ENCODE peak calls at places on chromosomes 7 and 10, in nine cellular contexts. L is CD8-positive, alpha-beta T cell; T is AG10803; K is AG04450; P is cardiac fibroblast; Q is Calu3; G is endothelial cell of umbilical vein; R is fibroblast of the aortic adventitia; M is fibroblast of pulmonary artery. X is an unnamed sample.

GRCh38 chr7:2202901-2203550 is 29.7 kb downstream of the MAD1L1 start:
- DNase-seq in L (no peak), T (no peak), K (no peak), P (no peak), Q (no peak), G (no peak), R (no peak), M (no peak), X (no peak)

GRCh38 chr7:69717221-69717620 is 118.9 kb downstream of the AUTS2 start:
- DNase-seq in L (no peak), T (no peak), K (no peak), P (no peak), Q (no peak), G (no peak), R (no peak), M (no peak), X (no peak)

GRCh38 chr10:132785433-132786278 is at the start of gene NKX6-2:
- DNase-seq in L (no peak), T (no peak), K (no peak), P (no peak), Q (no peak), G (no peak), R (no peak), M (peak), X (no peak)

GRCh38 chr7:1555046-1555812 is 776 bp downstream of the TMEM184A start:
- DNase-seq in L (no peak), T (peak), K (peak), P (peak), Q (peak), G (peak), R (peak), M (peak), X (no peak)

GRCh38 chr7:105284014-105284413 is 104.7 kb downstream of the SRPK2 start:
- DNase-seq in L (no peak), T (no peak), K (no peak), P (no peak), Q (no peak), G (no peak), R (no peak), M (no peak), X (no peak)

GRCh38 chr7:91683823-91684222 is 196.7 kb downstream of the MTERF1 start:
- DNase-seq in L (no peak), T (peak), K (no peak), P (peak), Q (no peak), G (peak), R (peak), M (peak), X (no peak)

GRCh38 chr7:123208793-123209192 is 9.0 kb upstream of the SLC13A1 start:
- DNase-seq in L (no peak), T (no peak), K (no peak), P (peak), Q (no peak), G (peak), R (peak), M (peak), X (no peak)

GRCh38 chr10:117162093-117163021 is 24.3 kb upstream of the VAX1 start:
- DNase-seq in L (no peak), T (no peak), K (no peak), P (no peak), Q (no peak), G (no peak), R (no peak), M (no peak), X (no peak)

GRCh38 chr10:84114088-84114667 is 25.1 kb upstream of the GHITM start:
- DNase-seq in L (no peak), T (no peak), K (no peak), P (peak), Q (no peak), G (no peak), R (no peak), M (peak), X (no peak)

DNA sequence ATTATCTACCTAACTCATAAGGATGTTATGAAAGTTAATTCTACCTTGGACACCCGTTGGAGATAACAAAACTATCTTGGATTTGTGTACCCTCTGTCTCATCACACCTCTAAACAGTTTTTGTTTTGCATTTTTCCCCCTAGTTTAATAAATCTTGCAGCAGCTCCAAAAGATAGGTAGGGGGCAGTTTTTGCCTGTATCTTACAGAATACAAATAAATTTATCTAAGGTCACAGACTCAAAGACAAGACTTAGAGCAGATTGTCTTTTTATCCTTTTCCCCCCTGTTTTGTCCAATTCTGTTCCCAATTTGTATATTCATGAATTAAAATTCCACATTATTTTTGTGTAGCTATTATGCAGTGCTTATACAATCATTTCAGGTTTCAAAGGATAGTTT is 5.0 kb upstream of the SORCS1 start:
- DNase-seq in L (no peak), T (no peak), K (no peak), P (no peak), Q (no peak), G (no peak), R (no peak), M (no peak), X (no peak)
- TF ChIP-seq CTCF in L (no peak), T (no peak), K (no peak), P (no peak), Q (no peak), G (no peak), R (no peak), M (no peak), X (no peak)

GRCh38 chr7:138981332-138982203 is at the start of gene KIAA1549:
- DNase-seq in L (peak), T (peak), K (no peak), P (peak), Q (peak), G (peak), R (peak), M (peak), X (peak)

GRCh38 chr7:138979988-138980574 is 1.1 kb downstream of the KIAA1549 start:
- DNase-seq in L (no peak), T (peak), K (no peak), P (peak), Q (no peak), G (peak), R (peak), M (no peak), X (no peak)

GRCh38 chr7:138980575-138981285 is 459 bp downstream of the KIAA1549 start:
- DNase-seq in L (no peak), T (no peak), K (no peak), P (peak), Q (no peak), G (peak), R (peak), M (no peak), X (peak)

GRCh38 chr7:138978541-138979184 is 2.5 kb downstream of the KIAA1549 start:
- DNase-seq in L (no peak), T (no peak), K (no peak), P (no peak), Q (no peak), G (peak), R (no peak), M (no peak), X (no peak)

GRCh38 chr7:138979226-138979979 is 1.8 kb downstream of the KIAA1549 start:
- DNase-seq in L (no peak), T (peak), K (no peak), P (peak), Q (no peak), G (no peak), R (peak), M (peak), X (no peak)
- TF ChIP-seq CTCF in L (no peak), T (peak), K (peak), P (no peak), Q (no peak), G (peak), R (peak), M (peak), X (no peak)

GRCh38 chr10:73210395-73211105 is 36.5 kb downstream of the DNAJC9 start:
- DNase-seq in L (no peak), T (no peak), K (no peak), P (no peak), Q (no peak), G (no peak), R (no peak), M (no peak), X (no peak)

GRCh38 chr10:73207883-73208282 is 39.2 kb downstream of the DNAJC9 start:
- DNase-seq in L (no peak), T (no peak), K (no peak), P (peak), Q (no peak), G (no peak), R (peak), M (no peak), X (no peak)

GRCh38 chr10:73211106-73211811 is 35.8 kb downstream of the DNAJC9 start:
- DNase-seq in L (no peak), T (no peak), K (no peak), P (no peak), Q (no peak), G (no peak), R (no peak), M (no peak), X (no peak)

GRCh38 chr10:73206385-73206784 is 38.5 kb downstream of the FAM149B1 start:
- DNase-seq in L (no peak), T (no peak), K (no peak), P (no peak), Q (no peak), G (no peak), R (no peak), M (no peak), X (no peak)

DNA sequence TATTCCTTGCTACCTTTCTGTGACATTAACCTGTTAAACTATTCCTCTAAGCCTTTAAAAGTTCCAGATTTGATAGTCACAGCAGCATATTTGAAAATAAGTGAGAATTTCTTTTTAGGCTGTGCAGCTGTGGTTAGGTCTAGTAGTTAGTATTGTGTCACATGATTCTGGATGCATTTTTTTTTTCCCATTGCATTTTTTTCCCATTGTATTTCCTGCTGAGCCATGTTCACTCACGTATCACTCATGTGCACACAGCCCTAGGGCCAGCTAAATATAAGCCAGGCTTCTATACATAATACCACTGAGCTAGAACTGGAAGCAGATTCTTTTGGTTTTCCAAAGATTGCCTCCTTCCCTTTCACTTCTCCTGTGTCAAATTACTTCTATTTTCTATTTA is 37.4 kb downstream of the DNAJC9 start:
- DNase-seq in L (no peak), T (peak), K (no peak), P (peak), Q (no peak), G (peak), R (peak), M (peak), X (no peak)
- TF ChIP-seq CTCF in L (no peak), T (no peak), K (no peak), P (no peak), Q (no peak), G (no peak), R (no peak), M (no peak), X (no peak)

DNA sequence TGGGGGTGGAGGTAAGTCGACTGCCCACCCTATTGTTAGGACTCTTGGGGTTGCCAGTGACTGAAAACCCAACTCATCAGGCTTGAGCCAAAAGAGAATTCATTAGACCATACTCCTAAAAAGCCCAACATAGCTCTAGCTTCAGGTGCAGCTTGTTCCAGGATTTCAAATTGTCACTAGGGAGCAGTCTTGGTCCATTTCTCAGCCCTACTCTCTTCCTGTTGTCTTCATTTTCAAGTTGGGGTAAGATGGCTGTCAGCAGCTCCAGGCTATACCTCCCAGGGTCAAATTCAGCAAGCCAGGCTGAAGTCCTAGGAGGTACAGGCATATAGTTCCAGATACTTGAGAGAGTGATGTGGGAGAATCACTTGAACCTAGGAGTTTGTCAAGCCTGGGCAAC is 14.9 kb upstream of the COL13A1 start:
- DNase-seq in L (no peak), T (peak), K (no peak), P (peak), Q (no peak), G (peak), R (peak), M (peak), X (no peak)
- TF ChIP-seq CTCF in L (no peak), T (peak), K (peak), P (peak), Q (no peak), G (peak), R (peak), M (peak), X (no peak)

DNA sequence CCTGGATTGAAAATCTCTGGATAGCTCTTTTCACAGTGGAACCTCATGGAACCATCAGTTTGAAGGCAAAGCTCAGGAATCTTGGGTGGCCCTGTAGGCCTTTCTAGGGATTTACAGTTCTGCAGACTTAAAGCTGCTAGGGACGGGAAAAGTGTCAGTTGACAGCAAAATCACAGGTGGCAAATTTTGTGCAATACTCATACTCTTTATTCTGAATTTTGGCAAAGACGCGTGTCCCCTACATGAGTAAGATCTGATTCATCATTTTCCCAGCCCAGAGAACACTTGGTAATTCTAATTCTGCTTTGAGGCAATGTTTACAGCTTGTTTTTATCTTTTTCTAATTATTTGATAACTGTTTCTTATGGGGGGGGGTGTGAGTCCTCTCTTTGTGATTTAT is 3.6 kb downstream of the LRRC17 start:
- DNase-seq in L (no peak), T (peak), K (peak), P (peak), Q (no peak), G (peak), R (peak), M (peak), X (no peak)
- TF ChIP-seq CTCF in L (no peak), T (no peak), K (peak), P (no peak), Q (no peak), G (no peak), R (peak), M (no peak), X (no peak)